ENCODE peak calls at places on chromosomes 11 and 22, in seven cellular contexts. E, A, V, I, B, S and H are unnamed samples.

GRCh38 chr11:131392528-131393255 is 22.3 kb downstream of the NTM start:
- DNase-seq in E (no peak), A (no peak), V (no peak), I (no peak), B (no peak), S (peak; percentile 78), H (peak; percentile 33)

GRCh38 chr22:29152045-29152380 is 53.7 kb upstream of the EMID1 start:
- DNase-seq in E (no peak), A (no peak), V (peak; percentile 15), I (no peak), B (no peak), S (peak; percentile 87), H (no peak)

GRCh38 chr22:24285245-24285644 is 14.6 kb downstream of the SPECC1L start:
- DNase-seq in E (no peak), A (no peak), V (no peak), I (no peak), B (no peak), S (no peak), H (no peak)

GRCh38 chr11:83156150-83156995 is 558 bp upstream of the PCF11 start:
- DNase-seq in E (peak; percentile 100), A (peak; percentile 99), V (peak; percentile 99), I (peak; percentile 100), B (peak; percentile 98), S (peak; percentile 99), H (peak; percentile 100)

GRCh38 chr11:43376594-43376993 is 17.9 kb downstream of the TTC17 start:
- DNase-seq in E (no peak), A (no peak), V (no peak), I (no peak), B (no peak), S (no peak), H (no peak)

GRCh38 chr11:16511109-16511806 is 154.9 kb upstream of the SOX6 start:
- DNase-seq in E (no peak), A (no peak), V (no peak), I (no peak), B (no peak), S (no peak), H (peak; percentile 20)

GRCh38 chr11:87290304-87290922 is 252.7 kb downstream of the TMEM135 start:
- DNase-seq in E (no peak), A (no peak), V (no peak), I (peak; percentile 33), B (no peak), S (no peak), H (no peak)

GRCh38 chr11:112655386-112655785 is 305.8 kb upstream of the NCAM1 start:
- DNase-seq in E (peak; percentile 35), A (no peak), V (peak; percentile 33), I (no peak), B (peak; percentile 87), S (no peak), H (no peak)

GRCh38 chr22:45441158-45441557 is 27.7 kb downstream of the RIBC2 start:
- DNase-seq in E (no peak), A (no peak), V (peak; percentile 35), I (peak; percentile 17), B (peak; percentile 73), S (peak; percentile 86), H (peak; percentile 9)

GRCh38 chr11:93844568-93844967 is 5.8 kb downstream of the VSTM5 start:
- DNase-seq in E (no peak), A (no peak), V (no peak), I (no peak), B (no peak), S (no peak), H (no peak)

GRCh38 chr11:120404495-120404894 is 68.3 kb downstream of the ARHGEF12 start:
- DNase-seq in E (no peak), A (no peak), V (no peak), I (no peak), B (no peak), S (no peak), H (no peak)

GRCh38 chr11:120130176-120130980 is 7.5 kb downstream of the TRIM29 start:
- DNase-seq in E (peak; percentile 15), A (no peak), V (no peak), I (no peak), B (peak; percentile 10), S (peak; percentile 21), H (no peak)

GRCh38 chr11:36501236-36501635 is 8.8 kb downstream of the TRAF6 start:
- DNase-seq in E (no peak), A (no peak), V (no peak), I (no peak), B (no peak), S (no peak), H (no peak)

GRCh38 chr11:91846002-91846401 is 378.6 kb upstream of the FAT3 start:
- DNase-seq in E (no peak), A (no peak), V (no peak), I (no peak), B (no peak), S (no peak), H (no peak)

DNA sequence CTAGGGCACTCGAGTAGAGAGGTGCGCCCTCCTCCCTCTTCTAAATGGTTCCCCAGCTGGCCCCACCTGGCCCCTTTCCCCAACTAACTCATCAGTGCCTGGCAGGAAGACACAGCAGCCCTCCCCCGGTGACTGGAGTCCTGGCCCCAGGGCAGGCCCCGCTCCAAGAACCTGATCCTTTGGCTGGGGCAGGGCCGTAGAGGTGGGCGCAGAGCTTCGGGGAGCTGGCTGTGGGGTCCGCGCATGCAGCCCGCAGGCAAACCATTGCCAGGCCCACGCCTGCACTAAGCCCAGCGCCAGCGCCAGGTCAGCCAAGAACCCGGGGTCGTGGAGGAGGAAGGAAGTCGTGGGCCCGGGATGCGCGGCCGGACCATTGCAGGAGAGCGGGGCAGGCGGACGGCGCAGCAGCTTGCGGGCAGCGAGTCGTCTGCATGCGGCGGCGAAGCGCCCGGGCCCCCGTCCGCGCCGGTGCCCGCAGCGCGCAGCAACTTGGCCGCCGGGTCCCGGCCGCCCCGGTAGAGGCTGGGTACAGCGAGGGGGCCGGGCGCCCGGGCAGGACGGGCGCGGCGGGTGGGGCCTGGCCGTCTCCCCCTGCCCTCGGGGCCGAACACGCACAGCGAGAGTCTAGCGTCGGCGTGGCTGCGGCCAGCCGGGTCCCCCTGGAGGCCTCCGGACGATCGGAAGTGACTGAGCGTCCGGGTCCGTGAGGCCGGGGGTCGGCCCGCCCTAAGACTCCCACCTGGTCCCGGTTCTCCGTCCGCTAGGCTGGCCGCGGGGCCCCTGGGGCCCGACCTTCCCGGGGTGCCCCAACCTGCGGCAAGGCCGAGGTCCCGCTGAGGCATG is 951 bp upstream of the TRABD start:
- DNase-seq in E (no peak), A (no peak), V (no peak), I (no peak), B (peak; percentile 40), S (peak; percentile 76), H (no peak)
- H3K4me3 ChIP-seq in E (peak overlapping the region; percentile 79), A (peak overlapping the region; percentile 44), V (peak overlapping the region; percentile 72), I (peak overlapping the region; percentile 48), B (peak overlapping the region; percentile 44), S (peak overlapping the region; percentile 69), H (peak overlapping the region; percentile 43)

GRCh38 chr11:20276661-20277000 is 86.9 kb upstream of the HTATIP2 start:
- DNase-seq in E (no peak), A (no peak), V (no peak), I (no peak), B (no peak), S (no peak), H (no peak)

GRCh38 chr11:20278727-20279126 is 84.8 kb upstream of the HTATIP2 start:
- DNase-seq in E (no peak), A (no peak), V (no peak), I (no peak), B (no peak), S (no peak), H (no peak)

GRCh38 chr11:20274031-20274430 is 89.5 kb upstream of the HTATIP2 start:
- DNase-seq in E (no peak), A (no peak), V (no peak), I (no peak), B (no peak), S (peak; percentile 65), H (no peak)

GRCh38 chr11:20275987-20276660 is 87.4 kb upstream of the HTATIP2 start:
- DNase-seq in E (no peak), A (no peak), V (no peak), I (no peak), B (no peak), S (no peak), H (no peak)

DNA sequence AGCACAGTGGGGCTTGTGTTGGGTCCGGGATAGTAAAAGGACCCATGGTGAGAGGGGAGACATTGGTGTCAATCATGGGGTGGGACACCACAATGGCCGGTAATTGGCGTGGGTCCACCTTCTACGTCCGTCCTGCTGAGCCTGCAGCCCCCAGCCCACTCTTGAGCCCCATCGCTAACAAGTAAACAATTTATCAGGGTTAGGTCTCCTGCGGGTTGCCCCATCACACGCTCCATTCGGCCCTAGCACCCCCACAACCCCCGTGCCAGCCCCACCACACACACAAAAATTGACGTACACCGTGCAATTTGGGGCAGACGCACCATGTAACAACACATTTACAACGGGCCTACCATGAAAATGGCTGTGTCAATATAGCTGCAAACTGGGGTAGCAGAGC is 86.5 kb upstream of the HTATIP2 start:
- DNase-seq in E (no peak), A (no peak), V (no peak), I (no peak), B (no peak), S (no peak), H (no peak)
- TF ChIP-seq CTCF in E (no peak), A (no peak), V (no peak), I (no peak), B (no peak), S (no peak), H (no peak)

DNA sequence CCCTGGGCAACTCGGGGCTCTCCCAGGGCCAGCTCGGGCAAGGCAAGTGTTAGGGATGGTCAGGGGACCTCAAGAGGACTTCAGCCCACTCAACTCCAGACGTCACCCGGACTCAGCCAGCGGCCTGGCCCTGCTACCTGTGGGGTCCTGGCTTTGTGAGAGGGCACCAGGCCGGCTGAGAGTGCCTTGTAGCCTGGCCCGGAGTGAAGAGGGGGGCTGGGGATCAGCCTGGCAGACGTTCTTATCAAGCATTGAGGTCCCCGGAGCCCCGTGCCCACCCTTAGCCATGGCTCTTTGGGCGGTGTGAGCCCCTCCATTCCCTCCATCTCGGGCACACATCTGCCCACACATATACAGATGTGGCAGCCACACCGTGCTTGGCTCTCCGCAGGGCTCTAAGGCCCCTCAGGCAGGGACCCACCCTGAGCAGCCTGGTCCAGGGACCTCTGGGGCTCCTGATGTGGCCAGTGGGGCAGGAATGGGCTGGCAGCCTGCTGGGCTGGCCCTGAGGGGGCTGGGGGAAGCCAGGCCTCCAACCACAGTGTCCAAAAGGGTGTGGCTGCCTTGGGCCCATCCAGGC is 15.3 kb downstream of the LSP1 start:
- DNase-seq in E (no peak), A (peak; percentile 55), V (no peak), I (no peak), B (no peak), S (no peak), H (no peak)
- H3K4me3 ChIP-seq in E (peak overlapping the region; percentile 55), A (no peak overlapping the region), V (peak overlapping the region; percentile 37), I (no peak overlapping the region), B (no peak overlapping the region), S (no peak overlapping the region), H (no peak overlapping the region)

GRCh38 chr11:26522912-26523610 is 49.0 kb downstream of the MUC15 start:
- DNase-seq in E (no peak), A (no peak), V (no peak), I (peak; percentile 0), B (no peak), S (peak; percentile 68), H (no peak)
- TF ChIP-seq CTCF in E (no peak), A (no peak), V (no peak), I (peak; percentile 29), B (no peak), S (peak; percentile 75), H (peak; percentile 28)